ENCODE peak calls at places on chromosome 6, in five cellular contexts. E is fibroblast of the conjunctiva; B is prostate gland; D is activated T-helper 1 cell treated with anti-CD3 and anti-CD28 coated beads, Interleukin-2, amount 50 U/mL, for 16 hours; I is stimulated activated CD8-positive, alpha-beta memory T cell treated with anti-CD3 and anti-CD28 coated beads, Interleukin-7, amount 100 ng/mL, for 1 hour. C is an unnamed sample.

GRCh38 chr6:56683882-56684281 is 41.2 kb upstream of the DST start:
- DNase-seq in D (no peak), E (peak), B (peak), I (no peak), C (no peak)

GRCh38 chr6:120608826-120609225 is 725.5 kb downstream of the TBC1D32 start:
- DNase-seq in B (no peak), D (no peak), I (no peak), E (no peak), C (no peak)

GRCh38 chr6:2173203-2173961 is 72.0 kb downstream of the GMDS start:
- DNase-seq in D (no peak), E (no peak), B (no peak), I (no peak), C (no peak)

GRCh38 chr6:132511159-132511835 is 1.6 kb downstream of the STX7 start:
- DNase-seq in I (no peak), E (no peak), B (no peak), D (no peak), C (no peak)

GRCh38 chr6:42365021-42365420 is 86.7 kb downstream of the TRERF1 start:
- DNase-seq in B (no peak), I (no peak), D (no peak), E (no peak), C (no peak)

GRCh38 chr6:136738178-136739057 is 53.9 kb downstream of the MAP3K5 start:
- DNase-seq in B (no peak), E (peak), D (no peak), I (no peak), C (no peak)

GRCh38 chr6:35052694-35053565 is 88.2 kb downstream of the TCP11 start:
- DNase-seq in I (no peak), D (no peak), B (no peak), E (peak), C (peak)

GRCh38 chr6:139019722-139020121 is 8.8 kb upstream of the ABRACL start:
- DNase-seq in D (no peak), B (no peak), I (no peak), E (no peak), C (no peak)

GRCh38 chr6:137006056-137006455 is 38.7 kb downstream of the IL20RA start:
- DNase-seq in D (no peak), B (no peak), E (no peak), I (no peak), C (no peak)

GRCh38 chr6:109465772-109466171 is 10.2 kb upstream of the MICAL1 start:
- DNase-seq in B (no peak), E (no peak), D (no peak), I (no peak), C (no peak)

GRCh38 chr6:130524552-130524951 is 158.7 kb downstream of the TMEM200A start:
- DNase-seq in B (no peak), D (no peak), E (no peak), I (no peak), C (no peak)

C was measured in ELF-1.